ENCODE peak calls at places on chromosome 14, in nine cellular contexts. Z, T, K, U, F, W, P, I and D are unnamed samples.

GRCh38 chr14:36441283-36441682 is 78.7 kb downstream of the NKX2-1 start:
- DNase-seq in F (no peak), Z (no peak), T (no peak), P (no peak), U (no peak), I (no peak), W (no peak), K (no peak), D (no peak)

GRCh38 chr14:98014851-98015615 is 1217.9 kb downstream of the VRK1 start:
- DNase-seq in P (no peak), Z (no peak), T (no peak), K (no peak), U (no peak), F (no peak), W (no peak), I (no peak), D (no peak)

GRCh38 chr14:55620277-55620676 is 40.3 kb downstream of the KTN1 start:
- DNase-seq in U (no peak), F (no peak), P (no peak), T (no peak), I (no peak), Z (no peak), W (no peak), K (no peak), D (no peak)

GRCh38 chr14:88386395-88386794 is 938 bp downstream of the SPATA7 start:
- DNase-seq in U (peak), T (no peak), W (no peak), K (no peak), Z (no peak), I (no peak), P (no peak), F (no peak), D (no peak)

GRCh38 chr14:72714094-72714493 is 179.8 kb downstream of the DPF3 start:
- DNase-seq in Z (no peak), I (no peak), T (no peak), W (no peak), U (no peak), K (no peak), F (no peak), P (no peak), D (peak)

GRCh38 chr14:69101331-69101826 is 51.5 kb downstream of the DCAF5 start:
- DNase-seq in F (peak), U (peak), P (peak), W (no peak), Z (no peak), I (no peak), K (peak), T (no peak), D (peak)

GRCh38 chr14:64074961-64075619 is 219.1 kb downstream of the ESR2 start:
- DNase-seq in T (no peak), W (no peak), P (no peak), K (peak), I (no peak), Z (no peak), U (peak), F (no peak), D (no peak)

GRCh38 chr14:96586921-96587822 is 85.0 kb downstream of the PAPOLA start:
- DNase-seq in W (no peak), P (no peak), F (no peak), I (no peak), K (no peak), Z (no peak), U (no peak), T (no peak), D (no peak)

GRCh38 chr14:105015905-105016304 is 5.0 kb downstream of the CDCA4 start:
- DNase-seq in P (no peak), Z (no peak), F (no peak), K (no peak), I (no peak), W (no peak), T (no peak), U (no peak), D (no peak)

GRCh38 chr14:39182770-39183684 is 8.0 kb downstream of the PNN start:
- DNase-seq in W (no peak), F (no peak), U (no peak), Z (no peak), P (no peak), T (no peak), I (no peak), K (no peak), D (no peak)

GRCh38 chr14:55127491-55127951 is 1.5 kb upstream of the LGALS3 start:
- DNase-seq in U (peak), I (no peak), F (peak), W (no peak), Z (no peak), T (no peak), K (no peak), P (no peak), D (no peak)

GRCh38 chr14:93044601-93045000 is 71.1 kb downstream of the ITPK1 start:
- DNase-seq in U (no peak), F (peak), T (no peak), Z (no peak), P (no peak), W (no peak), I (no peak), K (no peak), D (no peak)

GRCh38 chr14:105474478-105475268 is at the start of gene CRIP2:
- DNase-seq in Z (no peak), T (no peak), P (no peak), I (no peak), K (peak), W (no peak), U (no peak), F (no peak), D (peak)

GRCh38 chr14:103698380-103699260 is 16.6 kb downstream of the XRCC3 start:
- DNase-seq in I (no peak), T (no peak), P (peak), Z (no peak), U (no peak), W (peak), K (no peak), F (no peak), D (no peak)

GRCh38 chr14:22390824-22391461 is 198.1 kb downstream of the DAD1 start:
- DNase-seq in I (no peak), U (no peak), P (no peak), T (no peak), W (peak), Z (no peak), F (no peak), K (no peak), D (no peak)

GRCh38 chr14:102219316-102219715 is 79.6 kb downstream of the WDR20 start:
- DNase-seq in U (no peak), Z (no peak), I (no peak), K (no peak), T (no peak), W (no peak), F (no peak), P (no peak), D (no peak)

GRCh38 chr14:76331328-76332011 is 44.5 kb upstream of the ESRRB start:
- DNase-seq in W (no peak), I (no peak), Z (no peak), U (no peak), P (no peak), F (no peak), T (no peak), K (no peak), D (no peak)

GRCh38 chr14:26730929-26731618 is 133.2 kb upstream of the NOVA1 start:
- DNase-seq in I (no peak), W (no peak), Z (no peak), K (peak), T (no peak), U (peak), P (no peak), F (no peak), D (no peak)

GRCh38 chr14:102560436-102561261 is 31.8 kb upstream of the RCOR1 start:
- DNase-seq in Z (no peak), I (no peak), F (no peak), P (no peak), K (no peak), T (no peak), U (no peak), W (no peak), D (no peak)

GRCh38 chr14:103121846-103122577 is 1.2 kb upstream of the TNFAIP2 start:
- DNase-seq in F (peak), U (peak), I (no peak), K (no peak), T (no peak), Z (no peak), W (peak), P (peak), D (no peak)

GRCh38 chr14:102407258-102407657 is 44.5 kb downstream of the TECPR2 start:
- DNase-seq in U (no peak), Z (no peak), F (no peak), K (no peak), T (no peak), W (no peak), P (no peak), I (no peak), D (no peak)

GRCh38 chr14:37230551-37231194 is 32.9 kb downstream of the MIPOL1 start:
- DNase-seq in I (no peak), T (no peak), Z (no peak), W (no peak), F (peak), K (peak), U (peak), P (no peak), D (peak)

GRCh38 chr14:56886471-56887062 is 76.3 kb upstream of the OTX2 start:
- DNase-seq in W (no peak), F (no peak), U (no peak), P (no peak), K (no peak), T (no peak), I (no peak), Z (no peak), D (no peak)

GRCh38 chr14:64193821-64194220 is 100.3 kb downstream of the ESR2 start:
- DNase-seq in F (peak), U (no peak), K (no peak), W (peak), P (no peak), Z (no peak), T (no peak), I (no peak), D (no peak)

GRCh38 chr14:95463173-95463901 is 53.1 kb downstream of the SYNE3 start:
- DNase-seq in I (peak), P (peak), U (no peak), F (no peak), T (no peak), W (peak), K (no peak), Z (no peak), D (peak)

GRCh38 chr14:95496111-95496681 is 20.3 kb downstream of the SYNE3 start:
- DNase-seq in I (no peak), K (no peak), T (no peak), Z (no peak), P (no peak), W (no peak), U (no peak), F (no peak), D (peak)

GRCh38 chr14:87995500-87996275 is 2.7 kb upstream of the GALC start:
- DNase-seq in T (no peak), U (no peak), I (no peak), P (no peak), Z (no peak), F (peak), K (no peak), W (no peak), D (no peak)

GRCh38 chr14:104435147-104436046 is 144.2 kb upstream of the C14orf180 start:
- DNase-seq in I (no peak), T (no peak), W (no peak), P (no peak), Z (no peak), K (no peak), F (no peak), U (no peak), D (no peak)

GRCh38 chr14:60238955-60239354 is 10.1 kb upstream of the PPM1A start:
- DNase-seq in P (no peak), I (no peak), F (no peak), K (no peak), W (no peak), U (no peak), Z (no peak), T (no peak), D (no peak)

GRCh38 chr14:64060648-64061096 is 207.9 kb downstream of the SYNE2 start:
- DNase-seq in W (no peak), P (no peak), T (no peak), U (peak), F (peak), K (no peak), Z (no peak), I (no peak), D (no peak)

GRCh38 chr14:60303745-60304144 is 54.7 kb downstream of the PPM1A start:
- DNase-seq in U (peak), P (no peak), T (no peak), I (no peak), K (no peak), Z (no peak), W (no peak), F (no peak), D (no peak)

GRCh38 chr14:55913324-55914035 is 204.7 kb upstream of the PELI2 start:
- DNase-seq in P (no peak), U (peak), F (peak), K (no peak), Z (no peak), I (no peak), T (no peak), W (no peak), D (no peak)

GRCh38 chr14:90091393-90091792 is 29.6 kb downstream of the KCNK13 start:
- DNase-seq in F (no peak), W (no peak), U (peak), T (no peak), I (no peak), K (no peak), P (no peak), Z (no peak), D (no peak)

GRCh38 chr14:76810953-76811400 is 1.7 kb downstream of the ANGEL1 start:
- DNase-seq in P (no peak), K (peak), F (peak), W (no peak), I (no peak), T (no peak), U (peak), Z (no peak), D (no peak)

GRCh38 chr14:73231874-73232851 is 5.1 kb upstream of the PAPLN start:
- DNase-seq in U (no peak), W (no peak), K (peak), F (peak), I (no peak), Z (no peak), T (no peak), P (no peak), D (no peak)

GRCh38 chr14:76091036-76091435 is 60.7 kb upstream of the GPATCH2L start:
- DNase-seq in F (no peak), U (peak), T (no peak), I (no peak), Z (no peak), P (no peak), K (no peak), W (no peak), D (no peak)

GRCh38 chr14:97888331-97888730 is 1091.1 kb downstream of the VRK1 start:
- DNase-seq in W (no peak), I (no peak), F (no peak), K (no peak), Z (no peak), P (no peak), T (no peak), U (no peak), D (no peak)